ENCODE peak calls at places on chromosomes 2 and 18, in eight cellular contexts. C, V, N, S, K, D, G and P are unnamed samples.

GRCh38 chr2:236238756-236239155 is 25.4 kb downstream of the ASB18 start:
- DNase-seq in C (no peak), V (no peak), N (no peak), S (no peak), K (no peak), D (no peak), G (no peak), P (no peak)

GRCh38 chr18:38250981-38251380 is 685.4 kb upstream of the CELF4 start:
- DNase-seq in C (no peak), V (no peak), N (no peak), S (no peak), K (no peak), D (no peak), G (no peak), P (no peak)

GRCh38 chr18:75124967-75125358 is 84.0 kb downstream of the PTGR3 start:
- DNase-seq in C (no peak), V (no peak), N (no peak), S (peak; percentile 43), K (no peak), D (no peak), G (no peak), P (peak; percentile 87)

GRCh38 chr18:68436485-68436884 is 278.4 kb downstream of the TMX3 start:
- DNase-seq in C (no peak), V (no peak), N (no peak), S (no peak), K (peak; percentile 61), D (peak; percentile 18), G (no peak), P (no peak)

GRCh38 chr2:73772819-73773218 is 7.1 kb downstream of the DUSP11 start:
- DNase-seq in C (no peak), V (no peak), N (no peak), S (no peak), K (no peak), D (no peak), G (no peak), P (no peak)

GRCh38 chr2:212549463-212549862 is 10.9 kb upstream of the ERBB4 start:
- DNase-seq in C (no peak), V (no peak), N (no peak), S (no peak), K (no peak), D (no peak), G (no peak), P (no peak)

GRCh38 chr2:24453379-24454073 is 37.5 kb upstream of the NCOA1 start:
- DNase-seq in C (no peak), V (no peak), N (no peak), S (no peak), K (no peak), D (no peak), G (no peak), P (no peak)

GRCh38 chr2:118085173-118086023 is 2.9 kb upstream of the INSIG2 start:
- DNase-seq in C (peak; percentile 96), V (no peak), N (no peak), S (no peak), K (no peak), D (no peak), G (no peak), P (no peak)

GRCh38 chr2:200736646-200737274 is 75.0 kb upstream of the BZW1 start:
- DNase-seq in C (no peak), V (no peak), N (no peak), S (no peak), K (peak; percentile 33), D (no peak), G (no peak), P (no peak)

GRCh38 chr2:112312821-112313220 is 37.4 kb downstream of the ZC3H6 start:
- DNase-seq in C (no peak), V (no peak), N (no peak), S (no peak), K (no peak), D (no peak), G (no peak), P (no peak)

GRCh38 chr2:200253631-200254030 is 52.9 kb upstream of the SPATS2L start:
- DNase-seq in C (no peak), V (no peak), N (no peak), S (no peak), K (peak; percentile 78), D (no peak), G (peak; percentile 19), P (peak; percentile 12)

GRCh38 chr2:98713332-98714015 is 17.5 kb downstream of the MGAT4A start:
- DNase-seq in C (no peak), V (no peak), N (no peak), S (no peak), K (no peak), D (no peak), G (no peak), P (no peak)

GRCh38 chr2:240794178-240794721 is 25.8 kb downstream of the KIF1A start:
- DNase-seq in C (no peak), V (no peak), N (no peak), S (no peak), K (no peak), D (no peak), G (peak; percentile 10), P (no peak)

GRCh38 chr2:138744709-138745108 is 35.5 kb downstream of the NXPH2 start:
- DNase-seq in C (no peak), V (no peak), N (no peak), S (peak; percentile 59), K (no peak), D (no peak), G (no peak), P (no peak)

GRCh38 chr2:96824079-96824870 is 8.2 kb downstream of the CNNM3 start:
- DNase-seq in C (peak; percentile 77), V (no peak), N (no peak), S (no peak), K (peak; percentile 83), D (no peak), G (no peak), P (no peak)

GRCh38 chr2:154443919-154444318 is 254.6 kb upstream of the KCNJ3 start:
- DNase-seq in C (no peak), V (no peak), N (no peak), S (no peak), K (no peak), D (no peak), G (no peak), P (no peak)

GRCh38 chr2:47675196-47675825 is 107.6 kb upstream of the MSH6 start:
- DNase-seq in C (no peak), V (no peak), N (no peak), S (no peak), K (no peak), D (no peak), G (no peak), P (no peak)

GRCh38 chr2:46999084-46999483 is 83.5 kb upstream of the MCFD2 start:
- DNase-seq in C (no peak), V (no peak), N (no peak), S (no peak), K (no peak), D (no peak), G (no peak), P (no peak)

GRCh38 chr2:235935773-235936172 is 232.4 kb downstream of the GBX2 start:
- DNase-seq in C (no peak), V (no peak), N (no peak), S (no peak), K (no peak), D (no peak), G (no peak), P (no peak)

GRCh38 chr2:10448646-10449480 is 736 bp upstream of the ODC1 start:
- DNase-seq in C (peak; percentile 90), V (peak; percentile 96), N (peak; percentile 81), S (peak; percentile 93), K (peak; percentile 87), D (peak; percentile 92), G (peak; percentile 88), P (peak; percentile 77)

GRCh38 chr2:238169708-238170251 is 11.0 kb downstream of the ERFE start:
- DNase-seq in C (no peak), V (no peak), N (no peak), S (peak; percentile 68), K (peak; percentile 98), D (no peak), G (no peak), P (peak; percentile 96)

GRCh38 chr2:113694438-113694837 is 62.0 kb downstream of the SLC35F5 start:
- DNase-seq in C (no peak), V (no peak), N (no peak), S (no peak), K (no peak), D (no peak), G (no peak), P (no peak)

GRCh38 chr2:228433706-228434105 is 252.2 kb upstream of the SPHKAP start:
- DNase-seq in C (no peak), V (no peak), N (no peak), S (no peak), K (no peak), D (no peak), G (no peak), P (no peak)

GRCh38 chr2:144950874-144951560 is 431.1 kb upstream of the ZEB2 start:
- DNase-seq in C (no peak), V (no peak), N (no peak), S (no peak), K (peak; percentile 88), D (no peak), G (no peak), P (no peak)

GRCh38 chr2:43121915-43122314 is 104.5 kb downstream of the ZFP36L2 start:
- DNase-seq in C (no peak), V (no peak), N (no peak), S (no peak), K (no peak), D (no peak), G (no peak), P (no peak)

GRCh38 chr2:110732422-110733413 is at the start of gene ACOXL:
- DNase-seq in C (no peak), V (no peak), N (no peak), S (no peak), K (no peak), D (peak; percentile 23), G (no peak), P (no peak)

GRCh38 chr2:76958749-76959148 is 563.4 kb downstream of the LRRTM4 start:
- DNase-seq in C (peak; percentile 10), V (no peak), N (peak; percentile 39), S (no peak), K (no peak), D (peak; percentile 47), G (no peak), P (no peak)

GRCh38 chr2:25207078-25207545 is 38.7 kb upstream of the POMC start:
- DNase-seq in C (no peak), V (no peak), N (no peak), S (no peak), K (no peak), D (no peak), G (no peak), P (no peak)